ENCODE peak calls at places on chromosomes 13 and 19, in nine cellular contexts. F is Karpas-422; L is ELF-1; S is activated CD4-positive, alpha-beta T cell treated with anti-CD3 and anti-CD28 coated beads, Interleukin-2, amount 50 U/mL, for 48 hours; M is DMS153; Q is NCI-H2107; C is NCI-H1436 treated with DMSO at 0.1 percent for 48 hours; E is activated naive CD8-positive, alpha-beta T cell treated with anti-CD3 and anti-CD28 coated beads, Interleukin-2, amount 50 U/mL, for 24 hours; W is AG04449. G is an unnamed sample.

GRCh38 chr19:27955484-27955883 is 1257.5 kb downstream of the UQCRFS1 start:
- DNase-seq in W (no peak), E (no peak), Q (no peak), S (no peak), C (no peak), M (no peak), L (no peak), F (no peak), G (no peak)

GRCh38 chr13:110380359-110381028 is 73.4 kb downstream of the COL4A2 start:
- DNase-seq in W (peak; percentile 82), M (no peak), C (no peak), E (no peak), Q (no peak), S (no peak), F (no peak), L (no peak), G (no peak)

GRCh38 chr13:94143624-94144350 is 335.7 kb downstream of the DCT start:
- DNase-seq in M (no peak), L (peak; percentile 39), C (no peak), S (no peak), Q (no peak), W (no peak), F (no peak), E (no peak), G (no peak)

GRCh38 chr13:24280722-24281121 is 28.7 kb upstream of the C1QTNF9 start:
- DNase-seq in E (no peak), Q (no peak), M (no peak), S (no peak), F (no peak), L (no peak), C (no peak), W (no peak), G (no peak)

GRCh38 chr19:37928527-37929286 is 21.7 kb downstream of the SIPA1L3 start:
- DNase-seq in Q (no peak), E (no peak), L (no peak), S (no peak), C (no peak), F (peak; percentile 99), W (no peak), M (no peak), G (no peak)

GRCh38 chr19:12750851-12751250 is 740 bp upstream of the BEST2 start:
- DNase-seq in E (no peak), Q (no peak), S (no peak), L (no peak), W (no peak), F (no peak), M (no peak), C (no peak), G (no peak)

GRCh38 chr13:44815507-44816074 is 173.7 kb downstream of the NUFIP1 start:
- DNase-seq in W (peak; percentile 90), Q (no peak), L (peak; percentile 77), C (no peak), S (peak; percentile 45), F (peak; percentile 25), E (peak; percentile 7), M (no peak), G (no peak)

GRCh38 chr19:1374250-1374577 is 9.5 kb upstream of the NDUFS7 start:
- DNase-seq in F (no peak), Q (no peak), C (no peak), M (no peak), S (no peak), W (no peak), E (no peak), L (no peak), G (no peak)

GRCh38 chr13:103539265-103539664 is 473.0 kb upstream of the SLC10A2 start:
- DNase-seq in F (no peak), M (peak; percentile 40), C (peak; percentile 35), W (no peak), L (no peak), Q (no peak), S (no peak), E (no peak), G (peak; percentile 48)

GRCh38 chr13:26872444-26873173 is 112.0 kb upstream of the GPR12 start:
- DNase-seq in C (no peak), W (no peak), E (peak; percentile 65), L (peak; percentile 83), S (peak; percentile 68), Q (peak; percentile 52), F (peak; percentile 87), M (peak; percentile 16), G (no peak)

GRCh38 chr13:19185086-19185864 is 3.7 kb upstream of the TUBA3C start:
- DNase-seq in C (no peak), M (no peak), W (no peak), S (no peak), F (no peak), L (no peak), E (no peak), Q (no peak), G (no peak)

GRCh38 chr19:53849237-53849676 is 18.4 kb upstream of the MYADM start:
- DNase-seq in M (no peak), C (no peak), S (no peak), Q (no peak), L (no peak), F (no peak), E (no peak), W (no peak), G (no peak)

GRCh38 chr13:102484329-102484728 is 82.5 kb upstream of the FGF14 start:
- DNase-seq in M (no peak), F (no peak), Q (no peak), C (no peak), E (no peak), L (no peak), S (no peak), W (no peak), G (no peak)

GRCh38 chr19:30590596-30591229 is 218.5 kb downstream of the ZNF536 start:
- DNase-seq in E (no peak), C (no peak), W (no peak), S (no peak), L (no peak), Q (no peak), F (no peak), M (no peak), G (no peak)

GRCh38 chr13:91347996-91348905 is 764 bp downstream of the MIR17HG start:
- DNase-seq in W (no peak), Q (no peak), C (no peak), F (no peak), L (no peak), E (peak; percentile 66), M (no peak), S (peak; percentile 68), G (no peak)

GRCh38 chr19:45156231-45156630 is 4.6 kb downstream of the NKPD1 start:
- DNase-seq in C (no peak), W (no peak), S (no peak), E (no peak), Q (no peak), F (no peak), L (peak; percentile 61), M (no peak), G (no peak)

GRCh38 chr19:41323023-41323422 is 13.1 kb downstream of the CCDC97 start:
- DNase-seq in E (no peak), S (no peak), M (no peak), F (no peak), Q (no peak), W (no peak), C (no peak), L (peak; percentile 67), G (no peak)

GRCh38 chr13:99151516-99151915 is 49.1 kb upstream of the UBAC2 start:
- DNase-seq in M (no peak), C (no peak), W (no peak), E (peak; percentile 14), S (peak; percentile 35), Q (no peak), L (no peak), F (no peak), G (no peak)

GRCh38 chr13:114263590-114263989 is 17.8 kb upstream of the UPF3A start:
- DNase-seq in W (no peak), M (no peak), C (no peak), Q (no peak), L (no peak), S (no peak), E (no peak), F (no peak), G (no peak)

GRCh38 chr13:63680704-63681103 is 2265.1 kb upstream of the PCDH20 start:
- DNase-seq in E (no peak), Q (no peak), L (no peak), W (no peak), M (no peak), F (no peak), C (peak; percentile 42), S (no peak), G (no peak)